ENCODE peak calls at places on chromosomes 16 and 17, in six cellular contexts. One of them, this sample, is unnamed.

GRCh38 chr16:893360-893759 is 77.4 kb downstream of the LMF1 start:
- DNase-seq in aorta: no peak
- DNase-seq in Kasumi-1: no peak
- DNase-seq in CD4-positive, alpha-beta T cell: no peak
- DNase-seq in AG10803: no peak
- DNase-seq in pancreas: peak; percentile 55
- DNase-seq in this sample: no peak

GRCh38 chr17:2212328-2212981 is 91.1 kb downstream of the SMG6 start:
- DNase-seq in pancreas: no peak
- DNase-seq in CD4-positive, alpha-beta T cell: no peak
- DNase-seq in aorta: peak; percentile 86
- DNase-seq in Kasumi-1: no peak
- DNase-seq in AG10803: peak; percentile 95
- DNase-seq in this sample: peak; percentile 70

GRCh38 chr16:73066927-73067670 is 19.2 kb upstream of the ZFHX3 start:
- DNase-seq in AG10803: no peak
- DNase-seq in aorta: peak; percentile 83
- DNase-seq in CD4-positive, alpha-beta T cell: no peak
- DNase-seq in pancreas: peak; percentile 56
- DNase-seq in Kasumi-1: no peak
- DNase-seq in this sample: peak; percentile 63

GRCh38 chr16:67950335-67950843 is 6.5 kb upstream of the LCAT start:
- DNase-seq in AG10803: no peak
- DNase-seq in pancreas: peak; percentile 36
- DNase-seq in Kasumi-1: no peak
- DNase-seq in aorta: no peak
- DNase-seq in CD4-positive, alpha-beta T cell: no peak
- DNase-seq in this sample: no peak

GRCh38 chr17:31778538-31778937 is 80.5 kb downstream of the COPRS start:
- DNase-seq in Kasumi-1: peak; percentile 1
- DNase-seq in aorta: no peak
- DNase-seq in CD4-positive, alpha-beta T cell: no peak
- DNase-seq in pancreas: no peak
- DNase-seq in AG10803: no peak
- DNase-seq in this sample: no peak

GRCh38 chr16:90031931-90032663 is 12.8 kb upstream of the DBNDD1 start:
- DNase-seq in Kasumi-1: no peak
- DNase-seq in CD4-positive, alpha-beta T cell: no peak
- DNase-seq in AG10803: peak; percentile 66
- DNase-seq in aorta: no peak
- DNase-seq in pancreas: no peak
- DNase-seq in this sample: no peak

GRCh38 chr16:56029026-56029425 is 153.9 kb upstream of the CES5A start:
- DNase-seq in CD4-positive, alpha-beta T cell: no peak
- DNase-seq in Kasumi-1: no peak
- DNase-seq in aorta: no peak
- DNase-seq in AG10803: no peak
- DNase-seq in pancreas: no peak
- DNase-seq in this sample: no peak

GRCh38 chr17:83144421-83145357 is 65.3 kb downstream of the METRNL start:
- DNase-seq in CD4-positive, alpha-beta T cell: no peak
- DNase-seq in AG10803: peak; percentile 87
- DNase-seq in Kasumi-1: no peak
- DNase-seq in pancreas: no peak
- DNase-seq in aorta: peak; percentile 84
- DNase-seq in this sample: peak; percentile 67

GRCh38 chr16:85940214-85940613 is 41.3 kb downstream of the IRF8 start:
- DNase-seq in aorta: no peak
- DNase-seq in CD4-positive, alpha-beta T cell: no peak
- DNase-seq in Kasumi-1: no peak
- DNase-seq in pancreas: no peak
- DNase-seq in AG10803: no peak
- DNase-seq in this sample: no peak

GRCh38 chr17:37719866-37720265 is 25.0 kb downstream of the HNF1B start:
- DNase-seq in Kasumi-1: no peak
- DNase-seq in AG10803: no peak
- DNase-seq in pancreas: no peak
- DNase-seq in aorta: no peak
- DNase-seq in CD4-positive, alpha-beta T cell: no peak
- DNase-seq in this sample: no peak

GRCh38 chr17:76997981-76998531 is 129.9 kb downstream of the MGAT5B start:
- DNase-seq in CD4-positive, alpha-beta T cell: peak; percentile 33
- DNase-seq in aorta: peak; percentile 37
- DNase-seq in Kasumi-1: peak; percentile 80
- DNase-seq in AG10803: peak; percentile 2
- DNase-seq in pancreas: no peak
- DNase-seq in this sample: no peak

GRCh38 chr17:3905017-3905486 is 11.2 kb downstream of the P2RX1 start:
- DNase-seq in AG10803: no peak
- DNase-seq in Kasumi-1: no peak
- DNase-seq in CD4-positive, alpha-beta T cell: no peak
- DNase-seq in aorta: no peak
- DNase-seq in pancreas: peak; percentile 95
- DNase-seq in this sample: no peak

GRCh38 chr17:55845385-55845784 is 94.5 kb downstream of the PCTP start:
- DNase-seq in Kasumi-1: no peak
- DNase-seq in pancreas: peak; percentile 58
- DNase-seq in AG10803: peak; percentile 31
- DNase-seq in aorta: peak; percentile 85
- DNase-seq in CD4-positive, alpha-beta T cell: peak; percentile 8
- DNase-seq in this sample: peak; percentile 78